ENCODE peak calls at places on chromosomes 7 and 10, in five cellular contexts. C, R, S, D and Q are unnamed samples.

GRCh38 chr7:57425969-57426628 is 23.9 kb upstream of the ZNF716 start:
- DNase-seq in C (no peak), R (no peak), S (no peak), D (peak), Q (no peak)

GRCh38 chr10:128064615-128065580 is 61.3 kb downstream of the MKI67 start:
- DNase-seq in C (no peak), R (peak), S (peak), D (peak), Q (peak)

GRCh38 chr10:4385491-4385890 is 440.5 kb upstream of the AKR1E2 start:
- DNase-seq in C (no peak), R (no peak), S (no peak), D (no peak), Q (no peak)

GRCh38 chr7:26538683-26539082 is 247.0 kb downstream of the SNX10 start:
- DNase-seq in C (peak), R (no peak), S (no peak), D (no peak), Q (no peak)

GRCh38 chr10:1102836-1103235 is 46.7 kb downstream of the WDR37 start:
- DNase-seq in C (no peak), R (no peak), S (no peak), D (no peak), Q (no peak)

GRCh38 chr10:19628767-19629443 is 187.3 kb upstream of the PLXDC2 start:
- DNase-seq in C (no peak), R (peak), S (no peak), D (no peak), Q (no peak)

GRCh38 chr10:38600696-38601095 is 506.6 kb downstream of the ZNF37A start:
- DNase-seq in C (no peak), R (no peak), S (no peak), D (no peak), Q (no peak)

GRCh38 chr10:28859791-28860190 is 182.5 kb downstream of the BAMBI start:
- DNase-seq in C (no peak), R (no peak), S (no peak), D (no peak), Q (no peak)

GRCh38 chr7:144821069-144821468 is 14.8 kb downstream of the TPK1 start:
- DNase-seq in C (peak), R (no peak), S (no peak), D (no peak), Q (no peak)

GRCh38 chr7:93941956-93942355 is 20.4 kb downstream of the GNG11 start:
- DNase-seq in C (no peak), R (no peak), S (no peak), D (no peak), Q (no peak)

GRCh38 chr7:68511281-68511680 is 1087.0 kb upstream of the AUTS2 start:
- DNase-seq in C (peak), R (no peak), S (no peak), D (peak), Q (no peak)

GRCh38 chr7:116177009-116177408 is 33.3 kb upstream of the TES start:
- DNase-seq in C (no peak), R (peak), S (no peak), D (no peak), Q (no peak)

GRCh38 chr10:110344622-110345021 is 39.9 kb upstream of the SMNDC1 start:
- DNase-seq in C (peak), R (no peak), S (no peak), D (no peak), Q (no peak)

GRCh38 chr10:11822031-11822756 is 962 bp upstream of the PROSER2 start:
- DNase-seq in C (no peak), R (no peak), S (no peak), D (no peak), Q (no peak)

GRCh38 chr10:43673471-43673870 is 24.8 kb upstream of the ZNF32 start:
- DNase-seq in C (no peak), R (no peak), S (no peak), D (no peak), Q (no peak)

GRCh38 chr7:106679153-106679931 is 18.4 kb upstream of the CCDC71L start:
- DNase-seq in C (no peak), R (peak), S (no peak), D (peak), Q (no peak)

GRCh38 chr7:45089314-45089891 is 634 bp upstream of the NACAD start:
- DNase-seq in C (peak), R (peak), S (no peak), D (peak), Q (no peak)

GRCh38 chr10:69883256-69883655 is 81.5 kb downstream of the COL13A1 start:
- DNase-seq in C (no peak), R (no peak), S (peak), D (peak), Q (no peak)

GRCh38 chr10:130491011-130491697 is 355.0 kb downstream of the GLRX3 start:
- DNase-seq in C (no peak), R (no peak), S (no peak), D (no peak), Q (no peak)

GRCh38 chr7:2953588-2954407 is 89.9 kb downstream of the CARD11 start:
- DNase-seq in C (no peak), R (no peak), S (no peak), D (no peak), Q (no peak)

GRCh38 chr10:122849900-122850605 is 4.4 kb upstream of the CUZD1 start:
- DNase-seq in C (no peak), R (no peak), S (no peak), D (no peak), Q (no peak)

GRCh38 chr10:47372726-47373125 is 11.4 kb downstream of the ZNF488 start:
- DNase-seq in C (no peak), R (no peak), S (no peak), D (no peak), Q (peak)

GRCh38 chr7:146892151-146892550 is 775.5 kb downstream of the CNTNAP2 start:
- DNase-seq in C (no peak), R (peak), S (no peak), D (no peak), Q (no peak)

GRCh38 chr10:120988751-120989150 is 137.6 kb downstream of the WDR11 start:
- DNase-seq in C (no peak), R (no peak), S (no peak), D (no peak), Q (no peak)

GRCh38 chr7:70583965-70584883 is 547.7 kb upstream of the GALNT17 start:
- DNase-seq in C (no peak), R (no peak), S (no peak), D (no peak), Q (no peak)

GRCh38 chr10:14571866-14572507 is 202.7 kb downstream of the FAM107B start:
- DNase-seq in C (no peak), R (no peak), S (no peak), D (no peak), Q (no peak)

GRCh38 chr10:72337039-72337629 is 17.6 kb downstream of the DNAJB12 start:
- DNase-seq in C (peak), R (peak), S (peak), D (peak), Q (peak)

GRCh38 chr10:72899545-72899944 is 6.0 kb downstream of the OIT3 start:
- DNase-seq in C (no peak), R (no peak), S (no peak), D (no peak), Q (no peak)

GRCh38 chr7:24870766-24871165 is 109.2 kb downstream of the OSBPL3 start:
- DNase-seq in C (no peak), R (no peak), S (no peak), D (no peak), Q (no peak)